ENCODE peak calls at places on chromosomes 12 and 14, in ten cellular contexts. One of them, this sample, is unnamed.
A peak's percentile ranks its signal among the peaks of the same experiment; 100 is the strongest.

GRCh38 chr14:77657244-77657643 is 40.8 kb upstream of the SPTLC2 start:
- DNase-seq in esophagus squamous epithelium: no peak
- DNase-seq in NB4: no peak
- DNase-seq in transverse colon: no peak
- DNase-seq in ovary: no peak
- DNase-seq in A549: no peak
- DNase-seq in body of pancreas: peak; percentile 35
- DNase-seq in heart left ventricle: peak; percentile 36
- DNase-seq in testis: no peak
- DNase-seq in sigmoid colon: no peak
- DNase-seq in this sample: no peak

GRCh38 chr14:85257287-85257686 is 272.7 kb upstream of the FLRT2 start:
- DNase-seq in esophagus squamous epithelium: no peak
- DNase-seq in NB4: no peak
- DNase-seq in transverse colon: no peak
- DNase-seq in ovary: no peak
- DNase-seq in A549: no peak
- DNase-seq in body of pancreas: no peak
- DNase-seq in heart left ventricle: no peak
- DNase-seq in testis: no peak
- DNase-seq in sigmoid colon: no peak
- DNase-seq in this sample: no peak

GRCh38 chr12:32273712-32274111 is 125.6 kb upstream of the FGD4 start:
- DNase-seq in esophagus squamous epithelium: no peak
- DNase-seq in NB4: no peak
- DNase-seq in transverse colon: peak; percentile 55
- DNase-seq in ovary: no peak
- DNase-seq in A549: no peak
- DNase-seq in body of pancreas: no peak
- DNase-seq in heart left ventricle: no peak
- DNase-seq in testis: no peak
- DNase-seq in sigmoid colon: no peak
- DNase-seq in this sample: no peak

GRCh38 chr12:20494803-20495202 is 126.5 kb downstream of the PDE3A start:
- DNase-seq in esophagus squamous epithelium: no peak
- DNase-seq in NB4: no peak
- DNase-seq in transverse colon: no peak
- DNase-seq in ovary: no peak
- DNase-seq in A549: no peak
- DNase-seq in body of pancreas: no peak
- DNase-seq in heart left ventricle: no peak
- DNase-seq in testis: no peak
- DNase-seq in sigmoid colon: no peak
- DNase-seq in this sample: no peak

GRCh38 chr14:105244334-105244733 is 4.0 kb upstream of the BTBD6 start:
- DNase-seq in esophagus squamous epithelium: no peak
- DNase-seq in NB4: no peak
- DNase-seq in transverse colon: no peak
- DNase-seq in ovary: no peak
- DNase-seq in A549: no peak
- DNase-seq in body of pancreas: no peak
- DNase-seq in heart left ventricle: no peak
- DNase-seq in testis: no peak
- DNase-seq in sigmoid colon: no peak
- DNase-seq in this sample: no peak

GRCh38 chr14:70203686-70204085 is 14.9 kb upstream of the SLC8A3 start:
- DNase-seq in esophagus squamous epithelium: no peak
- DNase-seq in NB4: no peak
- DNase-seq in transverse colon: no peak
- DNase-seq in ovary: no peak
- DNase-seq in A549: no peak
- DNase-seq in body of pancreas: no peak
- DNase-seq in heart left ventricle: no peak
- DNase-seq in testis: no peak
- DNase-seq in sigmoid colon: no peak
- DNase-seq in this sample: no peak

GRCh38 chr12:148676-149416 is 65.1 kb downstream of the SLC6A12 start:
- DNase-seq in esophagus squamous epithelium: no peak
- DNase-seq in NB4: no peak
- DNase-seq in transverse colon: no peak
- DNase-seq in ovary: no peak
- DNase-seq in A549: no peak
- DNase-seq in body of pancreas: no peak
- DNase-seq in heart left ventricle: no peak
- DNase-seq in testis: no peak
- DNase-seq in sigmoid colon: no peak
- DNase-seq in this sample: no peak

GRCh38 chr12:91040356-91040755 is 17.5 kb downstream of the KERA start:
- DNase-seq in esophagus squamous epithelium: no peak
- DNase-seq in NB4: no peak
- DNase-seq in transverse colon: no peak
- DNase-seq in ovary: no peak
- DNase-seq in A549: no peak
- DNase-seq in body of pancreas: no peak
- DNase-seq in heart left ventricle: no peak
- DNase-seq in testis: no peak
- DNase-seq in sigmoid colon: no peak
- DNase-seq in this sample: no peak

DNA sequence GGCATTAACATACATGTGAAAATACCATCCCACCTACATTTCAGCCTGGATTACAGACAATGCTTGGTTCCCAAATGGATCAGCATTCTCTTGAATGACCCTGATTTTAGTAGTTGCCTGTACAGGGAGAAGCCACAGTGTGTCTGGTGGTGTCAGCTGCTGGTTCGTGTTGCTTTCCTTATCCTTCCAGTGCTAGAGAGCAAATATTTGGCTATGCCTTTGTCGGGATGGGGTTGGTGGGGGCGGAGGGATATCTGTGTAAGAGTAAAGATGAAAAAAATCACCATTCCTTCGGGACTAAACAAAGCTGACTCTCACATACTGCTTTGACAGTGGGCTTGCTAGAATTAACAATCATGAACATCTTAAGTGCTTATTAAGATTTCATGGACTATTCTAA is 96.0 kb downstream of the PTPRR start:
- DNase-seq in esophagus squamous epithelium: no peak
- DNase-seq in NB4: no peak
- DNase-seq in transverse colon: no peak
- DNase-seq in ovary: no peak
- DNase-seq in A549: no peak
- DNase-seq in body of pancreas: no peak
- DNase-seq in heart left ventricle: no peak
- DNase-seq in testis: no peak
- DNase-seq in sigmoid colon: no peak
- DNase-seq in this sample: no peak
- TF ChIP-seq CTCF in esophagus squamous epithelium: no peak
- TF ChIP-seq CTCF in NB4: no peak
- TF ChIP-seq CTCF in transverse colon: no peak
- TF ChIP-seq CTCF in ovary: no peak
- TF ChIP-seq CTCF in A549: no peak
- TF ChIP-seq CTCF in body of pancreas: no peak
- TF ChIP-seq CTCF in heart left ventricle: no peak
- TF ChIP-seq CTCF in testis: no peak
- TF ChIP-seq CTCF in sigmoid colon: no peak
- TF ChIP-seq CTCF in this sample: no peak

GRCh38 chr12:120115692-120116442 is 686 bp downstream of the RAB35 start:
- DNase-seq in esophagus squamous epithelium: no peak
- DNase-seq in NB4: peak; percentile 74
- DNase-seq in transverse colon: peak; percentile 53
- DNase-seq in ovary: peak; percentile 28
- DNase-seq in A549: peak; percentile 73
- DNase-seq in body of pancreas: peak; percentile 54
- DNase-seq in heart left ventricle: no peak
- DNase-seq in testis: peak; percentile 38
- DNase-seq in sigmoid colon: no peak
- DNase-seq in this sample: no peak

GRCh38 chr12:120106151-120106550 is 10.4 kb downstream of the RAB35 start:
- DNase-seq in esophagus squamous epithelium: no peak
- DNase-seq in NB4: no peak
- DNase-seq in transverse colon: no peak
- DNase-seq in ovary: no peak
- DNase-seq in A549: no peak
- DNase-seq in body of pancreas: no peak
- DNase-seq in heart left ventricle: no peak
- DNase-seq in testis: no peak
- DNase-seq in sigmoid colon: no peak
- DNase-seq in this sample: no peak

GRCh38 chr12:120109570-120110267 is 6.8 kb downstream of the RAB35 start:
- DNase-seq in esophagus squamous epithelium: no peak
- DNase-seq in NB4: no peak
- DNase-seq in transverse colon: no peak
- DNase-seq in ovary: no peak
- DNase-seq in A549: no peak
- DNase-seq in body of pancreas: no peak
- DNase-seq in heart left ventricle: no peak
- DNase-seq in testis: no peak
- DNase-seq in sigmoid colon: no peak
- DNase-seq in this sample: no peak

GRCh38 chr12:120115066-120115465 is 1.5 kb downstream of the RAB35 start:
- DNase-seq in esophagus squamous epithelium: no peak
- DNase-seq in NB4: no peak
- DNase-seq in transverse colon: no peak
- DNase-seq in ovary: no peak
- DNase-seq in A549: no peak
- DNase-seq in body of pancreas: no peak
- DNase-seq in heart left ventricle: no peak
- DNase-seq in testis: no peak
- DNase-seq in sigmoid colon: no peak
- DNase-seq in this sample: no peak

DNA sequence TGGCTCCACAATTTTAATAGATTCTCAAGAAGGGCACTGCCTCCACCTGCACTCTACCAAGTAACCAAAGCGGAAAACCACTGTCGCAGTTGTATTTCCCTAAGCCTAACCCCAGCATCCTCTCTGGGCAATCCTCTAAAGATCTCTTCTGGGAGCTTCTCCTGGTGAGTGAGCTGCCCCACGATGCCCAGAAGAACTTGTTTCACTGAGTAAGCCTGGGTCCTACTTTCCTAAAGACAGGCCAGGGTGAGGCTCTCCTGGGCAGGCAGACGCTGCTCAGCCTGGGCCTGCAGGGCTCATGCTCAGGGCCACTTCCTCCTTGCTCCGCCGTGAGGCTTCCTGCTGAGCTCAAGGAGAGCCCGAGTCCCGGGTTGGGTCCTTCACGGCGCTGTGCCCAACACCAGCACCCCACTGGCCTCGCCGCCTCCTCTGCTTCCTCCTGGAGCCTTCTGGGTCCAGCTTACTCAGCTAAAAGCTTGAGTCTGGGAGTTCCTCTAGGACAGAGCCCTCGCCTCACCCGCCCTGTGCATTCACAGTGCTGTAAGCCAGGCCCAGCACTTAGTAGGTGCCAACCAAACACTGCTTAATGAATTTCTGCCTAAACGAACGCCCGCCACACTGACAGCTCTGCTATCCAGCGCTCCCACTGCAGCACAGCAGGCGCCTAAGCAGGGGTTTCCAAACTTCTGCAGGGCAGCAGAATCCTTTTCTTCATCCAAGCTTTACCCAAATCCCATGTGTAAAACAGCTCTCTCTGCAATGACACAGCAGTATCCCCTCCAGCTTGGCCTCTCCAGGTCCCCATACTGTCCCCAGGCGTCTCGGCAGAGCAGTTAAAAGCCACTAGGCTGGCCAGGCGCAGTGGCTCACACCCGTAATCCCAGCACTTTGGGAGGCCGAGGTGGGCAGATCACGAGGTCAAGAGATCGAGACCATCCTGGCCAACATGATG is 5.7 kb downstream of the RAB35 start:
- DNase-seq in esophagus squamous epithelium: peak; percentile 38
- DNase-seq in NB4: peak; percentile 98
- DNase-seq in transverse colon: peak; percentile 58
- DNase-seq in ovary: no peak
- DNase-seq in A549: no peak
- DNase-seq in body of pancreas: peak; percentile 72
- DNase-seq in heart left ventricle: peak; percentile 72
- DNase-seq in testis: peak; percentile 43
- DNase-seq in sigmoid colon: peak; percentile 84
- DNase-seq in this sample: peak; percentile 69
- TF ChIP-seq POLR2A in esophagus squamous epithelium: no peak
- TF ChIP-seq POLR2A in NB4: no peak
- TF ChIP-seq POLR2A in transverse colon: no peak
- TF ChIP-seq POLR2A in ovary: no peak
- TF ChIP-seq POLR2A in A549: no peak
- TF ChIP-seq POLR2A in body of pancreas: no peak
- TF ChIP-seq POLR2A in heart left ventricle: no peak
- TF ChIP-seq POLR2A in testis: no peak
- TF ChIP-seq POLR2A in sigmoid colon: no peak
- TF ChIP-seq POLR2A in this sample: no peak

GRCh38 chr14:92322516-92322915 is 449 bp upstream of the SLC24A4 start:
- DNase-seq in esophagus squamous epithelium: no peak
- DNase-seq in NB4: no peak
- DNase-seq in transverse colon: no peak
- DNase-seq in ovary: no peak
- DNase-seq in A549: no peak
- DNase-seq in body of pancreas: no peak
- DNase-seq in heart left ventricle: no peak
- DNase-seq in testis: no peak
- DNase-seq in sigmoid colon: no peak
- DNase-seq in this sample: no peak
- H3K4me3 ChIP-seq in esophagus squamous epithelium: peak overlapping the region; percentile 44
- H3K4me3 ChIP-seq in NB4: no peak overlapping the region
- H3K4me3 ChIP-seq in transverse colon: peak overlapping the region; percentile 48
- H3K4me3 ChIP-seq in ovary: no peak overlapping the region
- H3K4me3 ChIP-seq in A549: peak overlapping the region; percentile 54
- H3K4me3 ChIP-seq in body of pancreas: no peak overlapping the region
- H3K4me3 ChIP-seq in heart left ventricle: peak overlapping the region; percentile 49
- H3K4me3 ChIP-seq in testis: peak overlapping the region; percentile 62
- H3K4me3 ChIP-seq in sigmoid colon: peak overlapping the region; percentile 36
- H3K4me3 ChIP-seq in this sample: no peak overlapping the region

GRCh38 chr12:132508860-132509732 is 19.1 kb downstream of the FBRSL1 start:
- DNase-seq in esophagus squamous epithelium: no peak
- DNase-seq in NB4: no peak
- DNase-seq in transverse colon: no peak
- DNase-seq in ovary: no peak
- DNase-seq in A549: no peak
- DNase-seq in body of pancreas: no peak
- DNase-seq in heart left ventricle: no peak
- DNase-seq in testis: no peak
- DNase-seq in sigmoid colon: no peak
- DNase-seq in this sample: no peak

GRCh38 chr12:132508248-132508740 is 18.3 kb downstream of the FBRSL1 start:
- DNase-seq in esophagus squamous epithelium: no peak
- DNase-seq in NB4: no peak
- DNase-seq in transverse colon: no peak
- DNase-seq in ovary: no peak
- DNase-seq in A549: no peak
- DNase-seq in body of pancreas: no peak
- DNase-seq in heart left ventricle: no peak
- DNase-seq in testis: no peak
- DNase-seq in sigmoid colon: no peak
- DNase-seq in this sample: no peak

GRCh38 chr12:132506328-132506727 is 16.4 kb downstream of the FBRSL1 start:
- DNase-seq in esophagus squamous epithelium: no peak
- DNase-seq in NB4: no peak
- DNase-seq in transverse colon: no peak
- DNase-seq in ovary: no peak
- DNase-seq in A549: no peak
- DNase-seq in body of pancreas: peak; percentile 77
- DNase-seq in heart left ventricle: no peak
- DNase-seq in testis: no peak
- DNase-seq in sigmoid colon: no peak
- DNase-seq in this sample: no peak

GRCh38 chr12:132506730-132507538 is 17.0 kb downstream of the FBRSL1 start:
- DNase-seq in esophagus squamous epithelium: no peak
- DNase-seq in NB4: peak; percentile 99
- DNase-seq in transverse colon: peak; percentile 31
- DNase-seq in ovary: peak; percentile 55
- DNase-seq in A549: no peak
- DNase-seq in body of pancreas: peak; percentile 92
- DNase-seq in heart left ventricle: peak; percentile 90
- DNase-seq in testis: peak; percentile 96
- DNase-seq in sigmoid colon: peak; percentile 88
- DNase-seq in this sample: peak; percentile 69

GRCh38 chr12:132507656-132508055 is 17.7 kb downstream of the FBRSL1 start:
- DNase-seq in esophagus squamous epithelium: no peak
- DNase-seq in NB4: no peak
- DNase-seq in transverse colon: no peak
- DNase-seq in ovary: no peak
- DNase-seq in A549: no peak
- DNase-seq in body of pancreas: no peak
- DNase-seq in heart left ventricle: no peak
- DNase-seq in testis: no peak
- DNase-seq in sigmoid colon: no peak
- DNase-seq in this sample: no peak
- TF ChIP-seq CTCF in esophagus squamous epithelium: no peak
- TF ChIP-seq CTCF in NB4: peak; percentile 17
- TF ChIP-seq CTCF in transverse colon: no peak
- TF ChIP-seq CTCF in ovary: no peak
- TF ChIP-seq CTCF in A549: no peak
- TF ChIP-seq CTCF in body of pancreas: no peak
- TF ChIP-seq CTCF in heart left ventricle: no peak
- TF ChIP-seq CTCF in testis: no peak
- TF ChIP-seq CTCF in sigmoid colon: no peak
- TF ChIP-seq CTCF in this sample: no peak

This sample was measured in right lobe of liver.